ENCODE peak calls at places on chromosomes 7 and 10, in five cellular contexts. One of them, this sample, is unnamed.

GRCh38 chr10:44874176-44874575 is 37.0 kb upstream of the TMEM72 start:
- DNase-seq in stomach: peak; percentile 74
- DNase-seq in spleen: no peak
- DNase-seq in esophagus squamous epithelium: no peak
- DNase-seq in A549: no peak
- DNase-seq in this sample: no peak

GRCh38 chr10:102631525-102632393 is 12.5 kb upstream of the TRIM8 start:
- DNase-seq in stomach: no peak
- DNase-seq in spleen: peak; percentile 49
- DNase-seq in esophagus squamous epithelium: no peak
- DNase-seq in A549: no peak
- DNase-seq in this sample: no peak

GRCh38 chr10:63281967-63282366 is 148.8 kb downstream of the NRBF2 start:
- DNase-seq in stomach: no peak
- DNase-seq in spleen: no peak
- DNase-seq in esophagus squamous epithelium: no peak
- DNase-seq in A549: no peak
- DNase-seq in this sample: peak; percentile 83

GRCh38 chr7:22554184-22554583 is 54.2 kb upstream of the STEAP1B start:
- DNase-seq in stomach: no peak
- DNase-seq in spleen: no peak
- DNase-seq in esophagus squamous epithelium: no peak
- DNase-seq in A549: no peak
- DNase-seq in this sample: no peak

GRCh38 chr10:82558208-82558607 is 683.2 kb downstream of the NRG3 start:
- DNase-seq in stomach: no peak
- DNase-seq in spleen: no peak
- DNase-seq in esophagus squamous epithelium: no peak
- DNase-seq in A549: no peak
- DNase-seq in this sample: no peak

GRCh38 chr7:129168219-129168991 is 20.0 kb upstream of the SMO start:
- DNase-seq in stomach: no peak
- DNase-seq in spleen: no peak
- DNase-seq in esophagus squamous epithelium: no peak
- DNase-seq in A549: no peak
- DNase-seq in this sample: no peak

GRCh38 chr7:45088821-45089313 is at the start of gene NACAD:
- DNase-seq in stomach: peak; percentile 40
- DNase-seq in spleen: peak; percentile 77
- DNase-seq in esophagus squamous epithelium: no peak
- DNase-seq in A549: peak; percentile 29
- DNase-seq in this sample: no peak

GRCh38 chr10:96579133-96579532 is 7.7 kb downstream of the TM9SF3 start:
- DNase-seq in stomach: no peak
- DNase-seq in spleen: no peak
- DNase-seq in esophagus squamous epithelium: no peak
- DNase-seq in A549: no peak
- DNase-seq in this sample: no peak

GRCh38 chr10:97056003-97056630 is 129.6 kb downstream of the SLIT1 start:
- DNase-seq in stomach: no peak
- DNase-seq in spleen: peak; percentile 59
- DNase-seq in esophagus squamous epithelium: no peak
- DNase-seq in A549: no peak
- DNase-seq in this sample: no peak

GRCh38 chr7:97835296-97836138 is 36.7 kb downstream of the ASNS start:
- DNase-seq in stomach: peak; percentile 71
- DNase-seq in spleen: no peak
- DNase-seq in esophagus squamous epithelium: no peak
- DNase-seq in A549: peak; percentile 21
- DNase-seq in this sample: peak; percentile 65

GRCh38 chr7:2399848-2400587 is 3.4 kb upstream of the CHST12 start:
- DNase-seq in stomach: peak; percentile 86
- DNase-seq in spleen: no peak
- DNase-seq in esophagus squamous epithelium: no peak
- DNase-seq in A549: peak; percentile 44
- DNase-seq in this sample: peak; percentile 98

GRCh38 chr10:102770792-102771191 is 27.0 kb downstream of the WBP1L start:
- DNase-seq in stomach: no peak
- DNase-seq in spleen: no peak
- DNase-seq in esophagus squamous epithelium: no peak
- DNase-seq in A549: no peak
- DNase-seq in this sample: peak; percentile 44

GRCh38 chr10:121078672-121079102 is 227.5 kb downstream of the WDR11 start:
- DNase-seq in stomach: no peak
- DNase-seq in spleen: no peak
- DNase-seq in esophagus squamous epithelium: no peak
- DNase-seq in A549: no peak
- DNase-seq in this sample: no peak

GRCh38 chr7:151128716-151129115 is 38.8 kb downstream of the GBX1 start:
- DNase-seq in stomach: no peak
- DNase-seq in spleen: no peak
- DNase-seq in esophagus squamous epithelium: no peak
- DNase-seq in A549: no peak
- DNase-seq in this sample: no peak

GRCh38 chr7:4690953-4691856 is 9.1 kb downstream of the FOXK1 start:
- DNase-seq in stomach: no peak
- DNase-seq in spleen: no peak
- DNase-seq in esophagus squamous epithelium: no peak
- DNase-seq in A549: no peak
- DNase-seq in this sample: no peak

GRCh38 chr7:23022258-23022745 is 8.4 kb upstream of the HYCC1 start:
- DNase-seq in stomach: no peak
- DNase-seq in spleen: no peak
- DNase-seq in esophagus squamous epithelium: no peak
- DNase-seq in A549: no peak
- DNase-seq in this sample: peak; percentile 79

GRCh38 chr7:86884152-86884551 is 175.3 kb downstream of the ELAPOR2 start:
- DNase-seq in stomach: no peak
- DNase-seq in spleen: no peak
- DNase-seq in esophagus squamous epithelium: no peak
- DNase-seq in A549: no peak
- DNase-seq in this sample: no peak

GRCh38 chr7:47488205-47488968 is 93.5 kb downstream of the TNS3 start:
- DNase-seq in stomach: no peak
- DNase-seq in spleen: peak; percentile 43
- DNase-seq in esophagus squamous epithelium: no peak
- DNase-seq in A549: no peak
- DNase-seq in this sample: no peak

GRCh38 chr10:78600740-78601139 is 468.0 kb upstream of the ZMIZ1 start:
- DNase-seq in stomach: no peak
- DNase-seq in spleen: no peak
- DNase-seq in esophagus squamous epithelium: no peak
- DNase-seq in A549: no peak
- DNase-seq in this sample: peak; percentile 25

GRCh38 chr7:102322202-102322715 is 34.0 kb downstream of the SPDYE6 start:
- DNase-seq in stomach: no peak
- DNase-seq in spleen: peak; percentile 40
- DNase-seq in esophagus squamous epithelium: no peak
- DNase-seq in A549: no peak
- DNase-seq in this sample: no peak

GRCh38 chr10:71694039-71694471 is 25.5 kb downstream of the C10orf105 start:
- DNase-seq in stomach: no peak
- DNase-seq in spleen: no peak
- DNase-seq in esophagus squamous epithelium: no peak
- DNase-seq in A549: no peak
- DNase-seq in this sample: no peak

GRCh38 chr10:71693377-71693776 is 26.2 kb downstream of the C10orf105 start:
- DNase-seq in stomach: no peak
- DNase-seq in spleen: no peak
- DNase-seq in esophagus squamous epithelium: no peak
- DNase-seq in A549: no peak
- DNase-seq in this sample: no peak

GRCh38 chr10:71694567-71694968 is 25.0 kb downstream of the C10orf105 start:
- DNase-seq in stomach: peak; percentile 46
- DNase-seq in spleen: peak; percentile 92
- DNase-seq in esophagus squamous epithelium: peak; percentile 24
- DNase-seq in A549: no peak
- DNase-seq in this sample: no peak

GRCh38 chr10:71691405-71691804 is 28.2 kb downstream of the C10orf105 start:
- DNase-seq in stomach: no peak
- DNase-seq in spleen: no peak
- DNase-seq in esophagus squamous epithelium: no peak
- DNase-seq in A549: no peak
- DNase-seq in this sample: no peak

GRCh38 chr10:71692598-71693307 is 26.8 kb downstream of the C10orf105 start:
- DNase-seq in stomach: no peak
- DNase-seq in spleen: no peak
- DNase-seq in esophagus squamous epithelium: no peak
- DNase-seq in A549: no peak
- DNase-seq in this sample: no peak
- H3K4me3 ChIP-seq in stomach: no peak overlapping the region
- H3K4me3 ChIP-seq in spleen: no peak overlapping the region
- H3K4me3 ChIP-seq in esophagus squamous epithelium: no peak overlapping the region
- H3K4me3 ChIP-seq in A549: no peak overlapping the region
- H3K4me3 ChIP-seq in this sample: no peak overlapping the region

GRCh38 chr10:36885746-36886145 is 239.7 kb upstream of the ANKRD30A start:
- DNase-seq in stomach: no peak
- DNase-seq in spleen: no peak
- DNase-seq in esophagus squamous epithelium: no peak
- DNase-seq in A549: no peak
- DNase-seq in this sample: no peak

GRCh38 chr10:36880898-36881297 is 244.5 kb upstream of the ANKRD30A start:
- DNase-seq in stomach: no peak
- DNase-seq in spleen: no peak
- DNase-seq in esophagus squamous epithelium: no peak
- DNase-seq in A549: peak; percentile 6
- DNase-seq in this sample: peak; percentile 49

GRCh38 chr10:36882781-36883180 is 242.6 kb upstream of the ANKRD30A start:
- DNase-seq in stomach: no peak
- DNase-seq in spleen: no peak
- DNase-seq in esophagus squamous epithelium: no peak
- DNase-seq in A549: no peak
- DNase-seq in this sample: no peak

GRCh38 chr10:36888925-36889573 is 236.3 kb upstream of the ANKRD30A start:
- DNase-seq in stomach: peak; percentile 42
- DNase-seq in spleen: no peak
- DNase-seq in esophagus squamous epithelium: no peak
- DNase-seq in A549: peak; percentile 7
- DNase-seq in this sample: peak; percentile 3

DNA sequence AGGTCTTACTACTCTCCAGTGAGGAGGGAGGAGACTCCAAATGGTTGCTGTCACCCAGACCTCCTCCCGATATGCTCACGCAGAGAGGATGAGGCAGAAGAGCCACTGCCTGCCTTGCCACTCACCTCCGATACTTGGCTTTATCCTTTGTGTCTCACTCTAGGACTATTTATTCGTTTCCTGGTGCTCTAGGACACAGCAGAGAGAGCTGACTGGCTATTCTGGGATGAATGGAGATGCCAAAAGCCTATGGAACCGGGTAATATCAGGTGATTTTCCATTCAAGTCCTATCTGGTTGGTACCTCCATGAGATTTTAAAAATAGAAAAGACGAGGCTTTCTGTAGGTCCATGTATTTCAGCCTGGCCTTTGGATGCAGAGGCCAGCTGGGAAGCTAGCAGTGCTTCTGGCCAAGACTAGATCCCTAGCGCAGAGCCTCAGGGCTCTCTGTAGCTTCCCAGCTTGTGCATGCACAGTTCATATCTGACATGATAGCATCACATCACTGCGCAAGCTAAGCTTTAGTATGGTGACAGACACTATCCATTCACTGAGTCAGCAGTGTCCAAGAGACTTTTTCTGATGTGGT is 239.0 kb upstream of the ANKRD30A start:
- DNase-seq in stomach: no peak
- DNase-seq in spleen: no peak
- DNase-seq in esophagus squamous epithelium: no peak
- DNase-seq in A549: no peak
- DNase-seq in this sample: no peak
- TF ChIP-seq CTCF in stomach: no peak
- TF ChIP-seq CTCF in spleen: no peak
- TF ChIP-seq CTCF in esophagus squamous epithelium: no peak
- TF ChIP-seq CTCF in A549: no peak
- TF ChIP-seq CTCF in this sample: no peak

GRCh38 chr10:4250497-4250887 is 465.5 kb upstream of the KLF6 start:
- DNase-seq in stomach: no peak
- DNase-seq in spleen: no peak
- DNase-seq in esophagus squamous epithelium: no peak
- DNase-seq in A549: no peak
- DNase-seq in this sample: no peak

GRCh38 chr10:4249841-4250496 is 465.0 kb upstream of the KLF6 start:
- DNase-seq in stomach: no peak
- DNase-seq in spleen: no peak
- DNase-seq in esophagus squamous epithelium: no peak
- DNase-seq in A549: no peak
- DNase-seq in this sample: no peak

GRCh38 chr10:4243651-4244050 is 458.6 kb upstream of the KLF6 start:
- DNase-seq in stomach: no peak
- DNase-seq in spleen: no peak
- DNase-seq in esophagus squamous epithelium: no peak
- DNase-seq in A549: peak; percentile 33
- DNase-seq in this sample: peak; percentile 99

GRCh38 chr10:4247379-4247778 is 462.4 kb upstream of the KLF6 start:
- DNase-seq in stomach: no peak
- DNase-seq in spleen: no peak
- DNase-seq in esophagus squamous epithelium: no peak
- DNase-seq in A549: no peak
- DNase-seq in this sample: no peak

DNA sequence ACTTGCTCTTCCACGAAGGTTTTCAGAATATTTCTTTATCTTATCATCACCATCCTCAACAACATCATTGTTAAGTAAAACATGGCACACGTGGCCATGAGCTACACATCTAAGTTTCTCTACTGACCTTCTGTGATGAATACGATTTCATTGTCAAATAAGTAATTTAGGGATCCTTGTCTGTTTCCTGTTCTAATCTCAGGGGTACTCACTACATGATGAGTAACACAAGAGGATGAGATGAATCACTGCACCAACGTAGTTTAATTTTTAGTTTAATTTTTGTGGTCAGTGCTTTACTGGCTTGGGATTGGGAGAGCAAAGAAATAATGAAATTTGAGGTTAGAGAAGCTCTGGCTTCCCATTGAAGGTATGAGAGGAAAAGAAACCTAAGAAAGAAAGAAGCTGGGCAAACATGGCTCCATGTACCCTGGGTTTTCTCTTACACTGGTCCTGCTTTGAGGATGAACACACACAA is 461.9 kb upstream of the KLF6 start:
- DNase-seq in stomach: no peak
- DNase-seq in spleen: no peak
- DNase-seq in esophagus squamous epithelium: no peak
- DNase-seq in A549: no peak
- DNase-seq in this sample: peak; percentile 95
- H3K4me3 ChIP-seq in stomach: no peak overlapping the region
- H3K4me3 ChIP-seq in spleen: no peak overlapping the region
- H3K4me3 ChIP-seq in esophagus squamous epithelium: no peak overlapping the region
- H3K4me3 ChIP-seq in A549: no peak overlapping the region
- H3K4me3 ChIP-seq in this sample: no peak overlapping the region

DNA sequence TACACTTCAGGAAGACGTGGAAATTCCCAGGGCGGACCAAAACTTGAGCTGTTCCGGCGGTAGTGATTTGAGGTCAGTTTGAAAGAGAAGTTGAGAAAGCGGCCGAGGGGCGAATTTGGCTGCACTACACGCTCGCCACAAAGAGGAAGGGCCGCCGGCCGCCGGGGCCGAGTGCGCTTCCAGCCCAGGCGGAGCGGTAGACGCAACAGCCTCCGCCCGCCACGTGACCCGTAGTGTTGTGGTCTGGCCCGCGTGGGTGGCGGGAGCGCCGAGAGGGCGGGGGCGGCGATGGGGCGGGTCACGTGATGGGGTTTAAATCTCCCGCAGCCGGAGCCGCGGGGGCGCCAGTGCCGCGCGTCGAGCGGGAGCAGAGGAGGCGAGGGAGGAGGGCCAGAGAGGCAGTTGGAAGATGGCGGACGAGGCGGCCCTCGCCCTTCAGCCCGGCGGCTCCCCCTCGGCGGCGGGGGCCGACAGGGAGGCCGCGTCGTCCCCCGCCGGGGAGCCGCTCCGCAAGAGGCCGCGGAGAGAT is at the start of gene SIRT1:
- DNase-seq in stomach: peak; percentile 97
- DNase-seq in spleen: peak; percentile 99
- DNase-seq in esophagus squamous epithelium: peak; percentile 88
- DNase-seq in A549: peak; percentile 91
- DNase-seq in this sample: peak; percentile 93
- TF ChIP-seq CTCF in stomach: no peak
- TF ChIP-seq CTCF in spleen: peak; percentile 7
- TF ChIP-seq CTCF in esophagus squamous epithelium: peak; percentile 10
- TF ChIP-seq CTCF in A549: peak; percentile 38
- TF ChIP-seq CTCF in this sample: no peak

This sample was measured in AG10803.